ENCODE peak calls at places on chromosomes 12 and 14, in four cellular contexts. E is thoracic aorta, M is psoas muscle, P is Karpas-422. K is an unnamed sample.
A peak's percentile ranks its signal among the peaks of the same experiment; 100 is the strongest.

GRCh38 chr14:87434011-87434410 is 559.0 kb downstream of the GALC start:
- DNase-seq in M (no peak), E (no peak), P (no peak), K (no peak)

GRCh38 chr12:55727643-55728184 is 1.1 kb downstream of the CD63 start:
- DNase-seq in P (no peak), M (peak; percentile 88), E (no peak), K (no peak)

GRCh38 chr14:89617471-89618291 is 200.6 kb upstream of the FOXN3 start:
- DNase-seq in E (no peak), M (no peak), P (peak; percentile 57), K (no peak)

GRCh38 chr14:50823763-50824636 is 7.0 kb downstream of the NIN start:
- DNase-seq in M (no peak), E (no peak), P (peak; percentile 95), K (no peak)

GRCh38 chr12:10709808-10710207 is 13.3 kb downstream of the YBX3 start:
- DNase-seq in P (no peak), M (peak; percentile 53), E (no peak), K (no peak)

GRCh38 chr12:6228535-6229223 is 28.5 kb downstream of the CD9 start:
- DNase-seq in P (no peak), E (no peak), M (peak; percentile 68), K (no peak)

GRCh38 chr12:109054520-109054919 is 2.1 kb downstream of the USP30 start:
- DNase-seq in E (no peak), M (no peak), P (no peak), K (no peak)

GRCh38 chr14:104926619-104927431 is 2.1 kb downstream of the PLD4 start:
- DNase-seq in P (peak; percentile 97), M (no peak), E (no peak), K (no peak)

GRCh38 chr12:6141048-6141447 is 16.6 kb upstream of the VWF start:
- DNase-seq in P (no peak), M (no peak), E (no peak), K (no peak)

GRCh38 chr14:69423279-69423678 is 24.8 kb downstream of the SLC39A9 start:
- DNase-seq in P (no peak), M (no peak), E (no peak), K (no peak)

GRCh38 chr14:33280646-33281045 is 342.0 kb downstream of the NPAS3 start:
- DNase-seq in M (no peak), P (no peak), E (no peak), K (no peak)

GRCh38 chr12:6852651-6853354 is 853 bp downstream of the USP5 start:
- DNase-seq in E (peak; percentile 33), M (peak; percentile 70), P (peak; percentile 80), K (peak; percentile 42)

GRCh38 chr12:58529114-58529665 is 391.1 kb downstream of the LRIG3 start:
- DNase-seq in M (no peak), E (no peak), P (no peak), K (no peak)

GRCh38 chr14:54512393-54512792 is 2.7 kb downstream of the CGRRF1 start:
- DNase-seq in E (no peak), M (no peak), P (no peak), K (no peak)

GRCh38 chr14:103058209-103059055 is 1.1 kb upstream of the CDC42BPB start:
- DNase-seq in P (no peak), E (no peak), M (peak; percentile 49), K (no peak)

GRCh38 chr12:84361651-84362551 is 550.7 kb downstream of the SLC6A15 start:
- DNase-seq in M (peak; percentile 41), P (no peak), E (no peak), K (no peak)

GRCh38 chr12:48092606-48093005 is 13.3 kb downstream of the SENP1 start:
- DNase-seq in M (no peak), P (no peak), E (no peak), K (no peak)

GRCh38 chr14:31884776-31885379 is 192.2 kb upstream of the ARHGAP5 start:
- DNase-seq in E (no peak), P (no peak), M (no peak), K (no peak)

GRCh38 chr14:49642163-49642562 is 7.1 kb upstream of the DNAAF2 start:
- DNase-seq in M (no peak), E (no peak), P (no peak), K (no peak)

GRCh38 chr14:104743461-104744380 is 9.2 kb upstream of the SIVA1 start:
- DNase-seq in P (no peak), M (peak; percentile 36), E (no peak), K (no peak)

GRCh38 chr14:30243805-30244204 is 315.2 kb upstream of the G2E3 start:
- DNase-seq in E (no peak), P (no peak), M (no peak), K (no peak)

GRCh38 chr12:103930787-103931536 is 752 bp downstream of the HSP90B1 start:
- DNase-seq in E (no peak), P (peak; percentile 81), M (peak; percentile 65), K (no peak)

GRCh38 chr14:34824256-34824655 is 50.9 kb downstream of the BAZ1A start:
- DNase-seq in E (no peak), P (no peak), M (no peak), K (no peak)

GRCh38 chr14:75832621-75833297 is 149.0 kb downstream of the TGFB3 start:
- DNase-seq in P (no peak), M (no peak), E (no peak), K (peak; percentile 28)

GRCh38 chr12:52662093-52663006 is 10.3 kb upstream of the KRT2 start:
- DNase-seq in M (no peak), E (no peak), P (no peak), K (peak; percentile 99)

GRCh38 chr12:20367731-20368652 is at the start of gene PDE3A:
- DNase-seq in M (peak; percentile 72), E (no peak), P (no peak), K (no peak)

GRCh38 chr12:108642269-108642870 is 8.7 kb upstream of the SELPLG start:
- DNase-seq in P (peak; percentile 86), M (no peak), E (no peak), K (no peak)

GRCh38 chr12:16220120-16220519 is 57.4 kb downstream of the SLC15A5 start:
- DNase-seq in E (no peak), M (no peak), P (no peak), K (no peak)

GRCh38 chr12:121503395-121503794 is 77.4 kb downstream of the KDM2B start:
- DNase-seq in P (no peak), M (no peak), E (no peak), K (no peak)

GRCh38 chr12:67222302-67222701 is 46.9 kb upstream of the CAND1 start:
- DNase-seq in E (no peak), M (no peak), P (peak; percentile 49), K (no peak)

GRCh38 chr12:115710104-115710564 is 567.4 kb downstream of the MED13L start:
- DNase-seq in M (no peak), E (no peak), P (no peak), K (no peak)

GRCh38 chr12:64081020-64081419 is 141.1 kb downstream of the KICS2 start:
- DNase-seq in M (no peak), P (no peak), E (no peak), K (no peak)

GRCh38 chr12:66235626-66236281 is 46.7 kb downstream of the IRAK3 start:
- DNase-seq in P (no peak), E (no peak), M (no peak), K (no peak)

GRCh38 chr14:100893760-100894159 is 9.8 kb downstream of the RTL1 start:
- DNase-seq in P (no peak), E (no peak), M (peak; percentile 15), K (no peak)
- H3K4me3 ChIP-seq in P (no peak overlapping the region), E (no peak overlapping the region), M (no peak overlapping the region), K (no peak overlapping the region)

DNA sequence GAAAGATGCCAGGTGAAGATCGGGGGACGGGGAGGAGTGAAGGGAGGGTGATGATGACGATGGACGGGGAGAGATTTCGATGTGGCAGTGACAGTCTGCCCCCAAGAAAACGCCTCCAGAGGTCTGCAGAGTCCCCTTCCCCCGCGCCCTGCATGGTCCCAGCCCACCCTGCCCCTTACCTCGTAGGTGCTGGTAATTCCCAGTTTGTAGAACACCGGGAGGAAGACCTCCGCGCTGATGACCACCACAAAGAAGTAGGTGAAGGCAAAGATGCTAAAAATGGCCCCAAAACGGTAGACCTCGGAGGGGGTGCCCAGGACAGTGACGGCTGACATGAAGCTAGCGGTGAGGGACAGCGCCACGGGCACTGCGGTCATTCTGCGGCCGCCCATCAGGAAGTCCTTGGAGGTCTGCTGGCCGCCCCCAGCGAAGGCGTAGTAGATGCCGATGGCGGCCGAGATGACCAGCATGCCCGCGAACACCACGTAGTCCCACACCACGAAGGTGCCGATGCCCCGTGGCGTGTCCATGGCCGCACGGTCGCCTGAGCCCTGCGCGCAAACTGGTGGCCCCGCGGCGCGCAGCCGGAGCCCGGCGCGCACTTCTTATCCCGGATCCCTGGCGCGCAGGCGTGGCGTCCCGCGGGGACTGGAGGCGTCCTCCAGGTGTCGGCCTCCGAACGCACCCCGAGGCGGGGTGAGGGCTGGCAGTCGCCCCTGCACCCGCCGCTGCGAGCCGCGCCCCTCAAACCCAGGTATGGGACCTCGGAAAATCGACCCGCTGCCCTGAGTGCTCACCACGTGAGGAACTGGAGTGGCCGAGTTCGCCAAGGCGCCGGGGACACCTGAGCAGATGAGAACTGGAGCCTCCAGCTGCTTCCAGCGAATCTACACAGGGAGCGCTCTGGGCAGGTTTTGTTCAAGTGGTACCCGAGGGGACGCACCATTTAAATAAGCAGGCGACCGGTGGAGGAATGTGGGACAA is at the start of gene SLC5A8:
- DNase-seq in E (no peak), P (no peak), M (no peak), K (no peak)
- H3K4me3 ChIP-seq in E (peak within 1 kb of the TSS; percentile 11), P (no peak within 1 kb of the TSS), M (no peak within 1 kb of the TSS), K (no peak within 1 kb of the TSS)

GRCh38 chr12:96218989-96219678 is 25.0 kb downstream of the ELK3 start:
- DNase-seq in M (no peak), P (no peak), E (no peak), K (no peak)
- H3K4me3 ChIP-seq in M (no peak overlapping the region), P (no peak overlapping the region), E (no peak overlapping the region), K (no peak overlapping the region)

DNA sequence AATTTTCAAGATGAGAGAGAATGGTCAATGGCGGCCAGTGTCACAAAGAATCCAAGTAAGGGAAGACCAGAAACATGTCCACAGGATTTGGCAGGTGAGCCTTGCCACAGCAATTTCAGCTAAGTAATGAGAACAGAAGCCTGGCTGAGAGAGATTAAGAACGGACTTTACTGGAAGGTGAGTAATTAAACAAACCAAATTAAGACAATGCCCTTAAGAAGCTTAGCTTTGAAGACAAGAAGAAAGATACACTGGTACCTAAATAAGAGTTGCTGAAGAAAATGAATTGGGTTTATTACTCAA is 145.4 kb upstream of the PLEKHG7 start:
- DNase-seq in M (no peak), E (no peak), P (no peak), K (no peak)
- H3K4me3 ChIP-seq in M (no peak overlapping the region), E (no peak overlapping the region), P (no peak overlapping the region), K (no peak overlapping the region)